ENCODE peak calls at places on chromosomes 13 and 19, in five cellular contexts. V, E, D, K and O are unnamed samples.

GRCh38 chr19:57434386-57435061 is 601 bp upstream of the ZNF749 start:
- DNase-seq in V (no peak), K (no peak), D (no peak), E (no peak), O (no peak)

GRCh38 chr13:90968510-90968909 is 379.0 kb upstream of the MIR17HG start:
- DNase-seq in K (no peak), V (peak), D (peak), E (peak), O (peak)

GRCh38 chr13:114111577-114111976 is 20.8 kb downstream of the RASA3 start:
- DNase-seq in D (no peak), E (no peak), V (peak), K (no peak), O (no peak)

GRCh38 chr19:50875795-50876422 is 2.7 kb downstream of the KLK2 start:
- DNase-seq in D (no peak), K (no peak), E (no peak), V (no peak), O (no peak)

GRCh38 chr19:38801359-38802095 is 11.2 kb downstream of the LGALS4 start:
- DNase-seq in D (no peak), V (no peak), K (no peak), E (no peak), O (no peak)

GRCh38 chr13:51785592-51786424 is 18.2 kb downstream of the DHRS12 start:
- DNase-seq in V (no peak), K (peak), D (no peak), E (peak), O (no peak)

GRCh38 chr13:101785858-101786257 is 333.4 kb downstream of the ITGBL1 start:
- DNase-seq in V (peak), K (no peak), E (peak), D (peak), O (peak)

GRCh38 chr13:108925070-108925469 is 295.7 kb downstream of the MYO16 start:
- DNase-seq in E (no peak), V (no peak), K (no peak), D (no peak), O (no peak)

GRCh38 chr13:51895906-51896888 is 34.4 kb downstream of the CCDC70 start:
- DNase-seq in V (peak), E (peak), D (peak), K (peak), O (peak)

GRCh38 chr19:16400911-16401675 is 70.7 kb downstream of the EPS15L1 start:
- DNase-seq in E (peak), K (peak), D (no peak), V (peak), O (no peak)

GRCh38 chr19:49335071-49335783 is at the start of gene CD37:
- DNase-seq in K (no peak), V (no peak), D (no peak), E (no peak), O (no peak)

GRCh38 chr13:50085063-50085462 is 69.8 kb downstream of the KCNRG start:
- DNase-seq in E (peak), K (peak), D (peak), V (peak), O (peak)

GRCh38 chr13:38564751-38565150 is 122.1 kb upstream of the FREM2 start:
- DNase-seq in D (no peak), K (no peak), V (no peak), E (peak), O (no peak)

GRCh38 chr13:99986751-99987150 is 5.2 kb downstream of the ZIC2 start:
- DNase-seq in K (no peak), E (peak), V (peak), D (peak), O (no peak)

GRCh38 chr19:28377077-28377476 is 835.9 kb downstream of the UQCRFS1 start:
- DNase-seq in D (peak), K (peak), V (no peak), E (no peak), O (no peak)

GRCh38 chr19:4108767-4109625 is 14.9 kb downstream of the MAP2K2 start:
- DNase-seq in V (no peak), E (no peak), D (no peak), K (no peak), O (no peak)

GRCh38 chr19:35055715-35056179 is 14.2 kb downstream of the HPN start:
- DNase-seq in K (no peak), E (no peak), D (no peak), V (no peak), O (peak)

GRCh38 chr19:46350029-46350757 is 3.3 kb downstream of the PPP5C start:
- DNase-seq in K (no peak), E (no peak), D (no peak), V (no peak), O (no peak)

GRCh38 chr19:1401889-1402217 is 511 bp upstream of the GAMT start:
- DNase-seq in V (no peak), K (no peak), E (no peak), D (no peak), O (no peak)